ENCODE peak calls at places on chromosomes 1 and 21, in six cellular contexts. K, Y, S, X, D and V are unnamed samples.
A peak's percentile ranks its signal among the peaks of the same experiment; 100 is the strongest.

GRCh38 chr1:23108918-23109533 is 59.6 kb downstream of the LUZP1 start:
- DNase-seq in K (no peak), Y (no peak), S (no peak), X (no peak), D (no peak), V (no peak)

GRCh38 chr1:157136133-157136532 is 2.1 kb downstream of the ETV3 start:
- DNase-seq in K (no peak), Y (no peak), S (peak; percentile 19), X (no peak), D (no peak), V (no peak)

GRCh38 chr1:6302568-6302967 is 41.7 kb upstream of the GPR153 start:
- DNase-seq in K (no peak), Y (no peak), S (no peak), X (no peak), D (no peak), V (no peak)

GRCh38 chr1:169915150-169915549 is 21.5 kb upstream of the SCYL3 start:
- DNase-seq in K (no peak), Y (no peak), S (no peak), X (no peak), D (no peak), V (no peak)

GRCh38 chr1:240093120-240093961 is 1.7 kb downstream of the FMN2 start:
- DNase-seq in K (no peak), Y (no peak), S (no peak), X (no peak), D (peak; percentile 26), V (peak; percentile 16)

GRCh38 chr21:36156815-36157670 is at the start of gene DOP1B:
- DNase-seq in K (no peak), Y (no peak), S (no peak), X (peak; percentile 19), D (peak; percentile 54), V (peak; percentile 62)

GRCh38 chr1:26597629-26598039 is 68.1 kb downstream of the RPS6KA1 start:
- DNase-seq in K (no peak), Y (no peak), S (peak; percentile 3), X (no peak), D (peak; percentile 74), V (peak; percentile 67)

GRCh38 chr1:78737241-78737640 is 87.6 kb downstream of the IFI44 start:
- DNase-seq in K (no peak), Y (no peak), S (no peak), X (no peak), D (no peak), V (no peak)

GRCh38 chr1:4176841-4177240 is 276.8 kb upstream of the C1orf174 start:
- DNase-seq in K (no peak), Y (no peak), S (no peak), X (no peak), D (no peak), V (no peak)

GRCh38 chr1:232853994-232854532 is 48.8 kb downstream of the MAP10 start:
- DNase-seq in K (no peak), Y (no peak), S (no peak), X (no peak), D (no peak), V (no peak)

GRCh38 chr1:182680408-182680807 is 4.0 kb downstream of the RGS8 start:
- DNase-seq in K (no peak), Y (no peak), S (no peak), X (no peak), D (no peak), V (no peak)